ENCODE peak calls at places on chromosome 10, in four cellular contexts. Z is A549, S is K562, E is GM12878. V is an unnamed sample.

GRCh38 chr10:84214612-84215235 is 10.6 kb downstream of the LRIT2 start:
- DNase-seq in S (peak), Z (peak), E (no peak), V (peak)

GRCh38 chr10:75029874-75030273 is 81.6 kb upstream of the SAMD8 start:
- DNase-seq in E (no peak), Z (no peak), S (no peak), V (no peak)

GRCh38 chr10:111360260-111360925 is 283.6 kb downstream of the ADRA2A start:
- DNase-seq in S (no peak), Z (peak), E (peak), V (peak)

GRCh38 chr10:114103286-114103685 is 59.6 kb downstream of the ADRB1 start:
- DNase-seq in E (peak), S (peak), Z (peak), V (peak)

GRCh38 chr10:89302628-89303027 is 782 bp downstream of the IFIT2 start:
- DNase-seq in Z (no peak), E (no peak), S (no peak), V (peak)

GRCh38 chr10:33333260-33334169 is 952 bp downstream of the NRP1 start:
- DNase-seq in Z (peak), S (no peak), E (no peak), V (peak)

GRCh38 chr10:79025113-79025832 is 43.5 kb upstream of the ZMIZ1 start:
- DNase-seq in E (no peak), Z (no peak), S (no peak), V (no peak)

GRCh38 chr10:101779544-101780186 is 3.6 kb downstream of the NPM3 start:
- DNase-seq in Z (peak), E (peak), S (no peak), V (peak)

GRCh38 chr10:77274046-77274795 is 363.4 kb downstream of the KCNMA1 start:
- DNase-seq in S (no peak), E (no peak), Z (no peak), V (no peak)

GRCh38 chr10:61627266-61627665 is 35.5 kb upstream of the CABCOCO1 start:
- DNase-seq in E (no peak), S (no peak), Z (no peak), V (no peak)

GRCh38 chr10:124917168-124917938 is 24.6 kb upstream of the ZRANB1 start:
- DNase-seq in Z (peak), E (no peak), S (peak), V (peak)

GRCh38 chr10:52688906-52689305 is 83.7 kb downstream of the MBL2 start:
- DNase-seq in S (no peak), Z (no peak), E (no peak), V (no peak)

GRCh38 chr10:34655286-34656170 is 159.6 kb downstream of the PARD3 start:
- DNase-seq in S (peak), Z (peak), E (no peak), V (peak)
- TF ChIP-seq MAX in S (no peak), Z (no peak), E (no peak), V (no peak)

GRCh38 chr10:64648915-64649314 is 1127.7 kb downstream of the REEP3 start:
- DNase-seq in S (peak), E (no peak), Z (peak), V (peak)
- TF ChIP-seq MYC in S (no peak), E (no peak), Z (no peak), V (no peak)

GRCh38 chr10:3803295-3803883 is 18.4 kb upstream of the KLF6 start:
- DNase-seq in S (peak), Z (peak), E (no peak), V (peak)

GRCh38 chr10:3802526-3803002 is 17.6 kb upstream of the KLF6 start:
- DNase-seq in S (no peak), Z (no peak), E (no peak), V (no peak)

GRCh38 chr10:3805791-3806381 is 20.9 kb upstream of the KLF6 start:
- DNase-seq in Z (peak), S (peak), E (no peak), V (peak)

GRCh38 chr10:3805227-3805790 is 20.3 kb upstream of the KLF6 start:
- DNase-seq in Z (peak), E (peak), S (peak), V (peak)

GRCh38 chr10:3803884-3804741 is 19.1 kb upstream of the KLF6 start:
- DNase-seq in E (no peak), S (peak), Z (no peak), V (peak)
- TF ChIP-seq MAX in E (peak), S (no peak), Z (no peak), V (no peak)

DNA sequence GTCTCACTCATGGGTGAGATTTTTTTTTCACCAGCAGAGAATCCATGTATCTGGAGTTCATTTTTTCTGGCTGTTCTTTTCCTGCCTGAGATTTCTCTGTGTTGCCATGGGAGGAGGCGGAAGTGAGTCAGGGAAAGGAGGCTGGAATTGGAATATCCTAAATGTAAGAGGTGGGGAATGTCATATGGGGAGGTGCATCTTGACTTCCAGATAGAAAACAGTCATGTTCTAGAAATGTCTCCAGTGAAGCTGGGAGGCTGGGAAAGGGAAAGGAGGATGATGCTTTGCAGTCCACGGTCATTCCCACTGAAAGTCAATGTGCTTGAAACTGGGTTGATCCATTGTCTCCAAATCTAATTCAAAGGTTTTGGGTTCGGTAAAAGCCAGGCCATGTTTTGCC is 39.7 kb upstream of the HPS1 start:
- DNase-seq in E (no peak), S (no peak), Z (no peak), V (no peak)
- TF ChIP-seq MYC in E (no peak), S (no peak), Z (no peak), V (no peak)

DNA sequence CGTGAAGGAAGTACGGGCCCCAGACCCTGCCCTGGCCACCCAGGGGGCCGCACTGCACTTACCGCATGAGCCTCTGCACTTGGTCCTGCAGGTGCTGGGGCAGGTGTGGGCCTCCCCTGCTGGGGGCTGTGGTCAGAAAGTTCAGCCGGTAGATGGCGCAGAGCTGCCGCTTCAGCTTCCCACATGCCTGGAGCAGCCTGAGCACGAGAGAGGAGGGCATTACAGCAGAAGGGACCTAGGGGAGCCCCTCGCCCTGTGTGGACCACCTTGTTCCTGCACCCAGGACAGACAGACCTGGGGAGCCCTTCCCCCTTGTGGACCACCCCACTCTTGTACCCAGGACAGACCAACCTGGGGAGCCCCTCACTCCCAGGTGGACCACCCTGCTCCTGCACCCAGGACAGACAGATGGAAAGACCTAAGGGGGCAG is 8.7 kb upstream of the PYROXD2 start:
- DNase-seq in S (no peak), E (no peak), Z (peak), V (no peak)
- TF ChIP-seq MAX in S (no peak), E (no peak), Z (no peak), V (no peak)

DNA sequence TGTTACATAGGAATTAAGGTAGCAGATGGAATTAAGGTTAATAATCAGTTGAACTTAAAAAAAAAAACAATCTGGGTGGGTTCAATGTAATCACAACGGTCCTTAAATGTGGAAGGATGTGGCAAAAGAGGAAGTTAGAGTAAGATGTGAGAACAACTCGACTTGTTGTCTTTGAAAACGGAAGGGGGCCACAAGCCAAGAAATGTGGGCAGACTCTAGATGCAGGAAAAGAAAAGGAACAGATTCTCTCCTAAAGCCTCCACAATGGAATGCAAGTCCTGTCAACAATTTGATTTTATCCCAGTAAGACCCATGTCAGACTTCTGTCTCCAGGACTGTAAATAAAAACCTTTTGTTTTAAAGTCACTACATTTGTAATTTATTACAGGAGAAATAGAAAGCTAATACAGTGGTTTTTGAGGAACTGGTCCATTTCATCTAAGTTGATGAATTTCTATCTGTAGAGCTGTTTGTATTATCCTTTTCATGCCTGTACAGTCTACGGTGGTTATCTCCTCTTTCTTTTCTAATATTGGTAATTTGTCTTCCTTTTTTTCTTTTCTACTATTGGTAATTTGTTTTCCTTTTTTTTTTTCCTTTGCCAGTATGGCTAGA is 8.6 kb downstream of the MCMBP start:
- DNase-seq in S (no peak), Z (no peak), E (no peak), V (peak)
- TF ChIP-seq MYC in S (no peak), Z (no peak), E (no peak), V (no peak)

GRCh38 chr10:3808689-3809199 is 23.7 kb upstream of the KLF6 start:
- DNase-seq in Z (no peak), S (no peak), E (no peak), V (no peak)

GRCh38 chr10:3806603-3807002 is 21.6 kb upstream of the KLF6 start:
- DNase-seq in S (no peak), Z (peak), E (no peak), V (no peak)

GRCh38 chr10:3811331-3811870 is 26.4 kb upstream of the KLF6 start:
- DNase-seq in Z (no peak), S (no peak), E (peak), V (peak)

GRCh38 chr10:3807221-3807927 is 22.4 kb upstream of the KLF6 start:
- DNase-seq in S (no peak), Z (no peak), E (no peak), V (peak)

GRCh38 chr10:3807928-3808496 is 23.0 kb upstream of the KLF6 start:
- DNase-seq in S (no peak), Z (no peak), E (no peak), V (no peak)
- TF ChIP-seq MAX in S (no peak), Z (no peak), E (no peak), V (no peak)

DNA sequence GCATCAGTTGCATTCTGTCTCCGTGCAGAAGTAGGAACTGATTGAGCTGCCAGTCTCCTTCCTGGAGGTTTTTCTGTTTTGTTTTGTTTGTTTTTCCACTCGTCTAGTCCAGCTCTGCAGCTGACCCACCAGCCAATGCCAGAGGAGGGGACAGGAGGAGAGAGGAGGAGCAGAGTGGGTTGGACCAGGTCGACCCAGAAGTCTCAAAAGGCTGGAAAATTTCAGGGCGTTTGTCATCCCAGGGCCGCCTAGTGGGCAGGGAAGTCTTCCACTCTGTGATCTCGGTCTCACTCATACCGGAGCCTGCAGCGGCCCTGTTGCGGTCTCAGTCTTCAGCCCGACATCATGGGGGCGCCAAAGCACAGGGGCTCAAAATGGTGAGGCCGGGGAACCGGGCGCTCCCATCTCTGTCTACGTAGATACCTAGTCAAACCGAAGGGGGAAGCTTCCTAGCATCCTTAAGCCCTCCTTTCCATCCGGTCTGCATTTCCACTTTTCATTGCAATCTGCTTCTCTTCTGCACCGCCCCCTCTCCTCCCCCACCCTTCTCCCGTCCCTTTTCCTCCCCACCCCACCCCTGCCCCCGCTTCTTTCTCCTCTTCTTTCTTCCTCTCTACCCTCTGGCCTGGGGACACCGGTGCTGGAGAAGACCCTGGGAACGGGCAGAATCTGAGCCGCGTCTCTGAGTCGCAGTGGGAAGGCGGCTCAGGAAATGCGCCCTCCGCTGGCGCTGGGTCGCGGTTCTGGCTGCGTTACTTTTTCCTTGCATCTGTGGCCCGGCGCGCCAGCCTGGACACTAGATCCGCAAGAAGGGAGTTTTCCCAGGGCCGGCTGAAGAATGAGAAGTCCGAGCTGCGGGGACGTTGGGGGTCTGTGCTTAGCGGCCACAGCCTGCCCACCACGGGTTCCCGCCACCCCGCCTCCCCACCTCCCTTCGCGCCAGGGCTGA is 16.2 kb upstream of the PAX2 start:
- DNase-seq in Z (peak), S (peak), E (no peak), V (peak)
- TF ChIP-seq MYC in Z (no peak), S (no peak), E (no peak), V (no peak)

V was measured in NB4.